ENCODE peak calls at places on chromosomes 11 and 22, in ten cellular contexts. K is fibroblast of the aortic adventitia, Q is AG10803, M is GM23338, G is cardiac fibroblast, S is HFFc6, V is endothelial cell, J is HL-60, E is type B pancreatic cell, X is neural progenitor cell. A is an unnamed sample.

GRCh38 chr11:134560566-134561347 is 148.7 kb upstream of the B3GAT1 start:
- DNase-seq in K (no peak), Q (no peak), M (peak; percentile 34), G (no peak), S (no peak), V (peak; percentile 25), J (no peak), E (peak; percentile 63), X (peak; percentile 52), A (no peak)

GRCh38 chr11:111272420-111272819 is 25.9 kb upstream of the POU2AF3 start:
- DNase-seq in K (no peak), Q (no peak), M (no peak), G (no peak), S (no peak), V (no peak), J (no peak), E (no peak), X (no peak), A (no peak)

GRCh38 chr11:5596611-5597201 is at the start of gene TRIM6:
- DNase-seq in K (peak; percentile 38), Q (peak; percentile 50), M (peak; percentile 86), G (peak; percentile 50), S (peak; percentile 40), V (peak; percentile 47), J (peak; percentile 28), E (no peak), X (peak; percentile 79), A (no peak)

GRCh38 chr11:12053606-12054361 is 45.4 kb upstream of the DKK3 start:
- DNase-seq in K (peak; percentile 92), Q (peak; percentile 94), M (no peak), G (peak; percentile 91), S (no peak), V (no peak), J (no peak), E (no peak), X (no peak), A (no peak)

GRCh38 chr22:23369054-23369685 is 188.9 kb downstream of the BCR start:
- DNase-seq in K (no peak), Q (no peak), M (no peak), G (no peak), S (no peak), V (no peak), J (no peak), E (peak; percentile 44), X (no peak), A (no peak)

GRCh38 chr11:46073632-46074031 is 47.6 kb downstream of the PHF21A start:
- DNase-seq in K (no peak), Q (no peak), M (no peak), G (no peak), S (no peak), V (no peak), J (no peak), E (no peak), X (no peak), A (no peak)

GRCh38 chr11:119982517-119983239 is 155.2 kb downstream of the TRIM29 start:
- DNase-seq in K (peak; percentile 7), Q (no peak), M (no peak), G (no peak), S (no peak), V (no peak), J (no peak), E (no peak), X (no peak), A (no peak)

GRCh38 chr11:44451706-44452105 is 113.8 kb upstream of the CD82 start:
- DNase-seq in K (no peak), Q (no peak), M (no peak), G (no peak), S (no peak), V (no peak), J (no peak), E (no peak), X (no peak), A (no peak)

GRCh38 chr11:128593281-128593680 is 5.9 kb upstream of the ETS1 start:
- DNase-seq in K (no peak), Q (peak; percentile 77), M (peak; percentile 62), G (peak; percentile 23), S (peak; percentile 61), V (no peak), J (no peak), E (no peak), X (peak; percentile 88), A (no peak)

GRCh38 chr11:95059031-95059430 is 7.7 kb upstream of the SRSF8 start:
- DNase-seq in K (no peak), Q (no peak), M (no peak), G (no peak), S (no peak), V (no peak), J (no peak), E (no peak), X (no peak), A (no peak)

GRCh38 chr11:70080763-70081162 is 2.6 kb downstream of the ANO1 start:
- DNase-seq in K (no peak), Q (no peak), M (no peak), G (no peak), S (no peak), V (no peak), J (no peak), E (no peak), X (no peak), A (no peak)

GRCh38 chr11:21411114-21411513 is 741.7 kb downstream of the NELL1 start:
- DNase-seq in K (no peak), Q (no peak), M (no peak), G (no peak), S (no peak), V (no peak), J (no peak), E (no peak), X (no peak), A (no peak)

GRCh38 chr11:114147389-114148382 is 88.2 kb downstream of the ZBTB16 start:
- DNase-seq in K (peak; percentile 23), Q (no peak), M (no peak), G (peak; percentile 56), S (no peak), V (no peak), J (no peak), E (no peak), X (peak; percentile 50), A (no peak)

GRCh38 chr22:23061471-23062280 is 8.6 kb upstream of the GNAZ start:
- DNase-seq in K (no peak), Q (no peak), M (no peak), G (no peak), S (no peak), V (no peak), J (no peak), E (peak; percentile 61), X (no peak), A (no peak)

GRCh38 chr22:24495365-24495675 is 188 bp downstream of the UPB1 start:
- DNase-seq in K (no peak), Q (no peak), M (no peak), G (no peak), S (no peak), V (no peak), J (no peak), E (no peak), X (no peak), A (no peak)

GRCh38 chr22:24496234-24496633 is 1.1 kb downstream of the UPB1 start:
- DNase-seq in K (no peak), Q (no peak), M (no peak), G (no peak), S (no peak), V (no peak), J (no peak), E (no peak), X (no peak), A (no peak)

GRCh38 chr22:24492391-24492790 is 2.7 kb upstream of the UPB1 start:
- DNase-seq in K (no peak), Q (no peak), M (no peak), G (no peak), S (no peak), V (no peak), J (no peak), E (no peak), X (no peak), A (no peak)

GRCh38 chr22:24494535-24495364 is at the start of gene UPB1:
- DNase-seq in K (no peak), Q (no peak), M (peak; percentile 69), G (no peak), S (no peak), V (no peak), J (no peak), E (no peak), X (peak; percentile 42), A (no peak)

GRCh38 chr22:24494182-24494534 is 974 bp upstream of the UPB1 start:
- DNase-seq in K (no peak), Q (no peak), M (no peak), G (no peak), S (no peak), V (no peak), J (no peak), E (no peak), X (peak; percentile 35), A (no peak)
- TF ChIP-seq CTCF in K (no peak), Q (no peak), M (no peak), G (no peak), S (no peak), V (no peak), J (no peak), E (no peak), X (no peak), A (no peak)

GRCh38 chr22:20016734-20017621 is at the start of gene ARVCF:
- DNase-seq in K (peak; percentile 86), Q (peak; percentile 88), M (peak; percentile 97), G (peak; percentile 91), S (peak; percentile 82), V (peak; percentile 90), J (peak; percentile 83), E (peak; percentile 94), X (peak; percentile 94), A (peak; percentile 36)
- TF ChIP-seq CTCF in K (peak; percentile 16), Q (no peak), M (no peak), G (no peak), S (peak; percentile 47), V (no peak), J (no peak), E (peak; percentile 56), X (no peak), A (peak; percentile 33)

DNA sequence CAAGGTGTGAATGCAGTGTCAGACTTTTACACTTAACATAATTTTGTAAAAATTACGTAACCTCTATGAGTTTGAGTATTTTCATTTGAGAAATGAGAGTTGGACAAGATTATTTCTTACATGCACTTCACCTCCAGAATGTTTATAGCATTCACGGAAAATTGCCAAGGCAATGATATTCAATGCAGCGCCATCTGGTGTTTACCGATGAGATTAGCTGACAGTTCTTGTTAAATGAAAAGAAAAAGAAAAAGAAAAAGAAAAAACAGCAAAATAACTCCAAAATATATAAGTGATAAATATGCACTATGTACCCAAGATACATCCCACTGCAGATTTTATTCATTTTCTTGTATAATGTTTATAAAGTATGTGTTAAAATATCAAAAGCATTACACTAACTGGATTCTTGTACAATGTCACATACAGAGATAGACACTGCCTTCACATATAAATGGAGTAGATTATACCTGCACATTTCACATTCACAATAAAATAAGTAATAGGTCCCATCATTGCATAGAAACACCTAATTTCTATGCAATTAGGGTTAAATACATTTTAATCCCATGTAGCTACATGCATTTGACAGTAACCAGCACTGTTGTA is 976.3 kb upstream of the FAT3 start:
- DNase-seq in K (peak; percentile 56), Q (no peak), M (peak; percentile 74), G (peak; percentile 73), S (no peak), V (peak; percentile 35), J (no peak), E (no peak), X (peak; percentile 65), A (no peak)
- TF ChIP-seq CTCF in K (peak; percentile 59), Q (peak; percentile 30), M (peak; percentile 74), G (peak; percentile 47), S (peak; percentile 74), V (peak; percentile 78), J (peak; percentile 33), E (peak; percentile 87), X (peak; percentile 91), A (peak; percentile 62)

GRCh38 chr11:74014880-74015279 is 6.0 kb upstream of the UCP3 start:
- DNase-seq in K (no peak), Q (no peak), M (no peak), G (no peak), S (no peak), V (no peak), J (no peak), E (no peak), X (no peak), A (no peak)
- TF ChIP-seq CTCF in K (no peak), Q (no peak), M (no peak), G (no peak), S (no peak), V (no peak), J (no peak), E (no peak), X (no peak), A (no peak)

A was measured in thoracic aorta.